ENCODE peak calls at places on chromosomes 7 and 10, in six cellular contexts. X is brain microvascular endothelial cell, C is heart left ventricle, A is spleen, Y is A673, B is IMR-90. T is an unnamed sample. For H3K27me3, the result is how much of the 10 kb centered on the place peaks cover.

GRCh38 chr10:33193057-33193866 is 141.2 kb downstream of the NRP1 start:
- DNase-seq in X (peak), C (peak), A (peak), Y (peak), B (peak), T (peak)

GRCh38 chr7:94436018-94436604 is 41.4 kb downstream of the COL1A2 start:
- DNase-seq in X (peak), C (peak), A (no peak), Y (peak), B (peak), T (peak)

GRCh38 chr10:5449823-5450222 is 37.5 kb downstream of the NET1 start:
- DNase-seq in X (peak), C (no peak), A (no peak), Y (no peak), B (peak), T (peak)

GRCh38 chr10:18254086-18254485 is 113.9 kb downstream of the CACNB2 start:
- DNase-seq in X (no peak), C (no peak), A (no peak), Y (no peak), B (peak), T (peak)

GRCh38 chr10:96413151-96413787 is 54.5 kb upstream of the OPALIN start:
- DNase-seq in X (no peak), C (no peak), A (no peak), Y (no peak), B (no peak), T (no peak)

GRCh38 chr7:28419717-28420116 is 7.4 kb downstream of the CREB5 start:
- DNase-seq in X (peak), C (no peak), A (no peak), Y (no peak), B (peak), T (peak)

GRCh38 chr7:12884856-12885440 is 197.5 kb downstream of the ARL4A start:
- DNase-seq in X (no peak), C (no peak), A (no peak), Y (no peak), B (peak), T (peak)

GRCh38 chr7:142196066-142196840 is 61.6 kb downstream of the PRSS58 start:
- DNase-seq in X (no peak), C (no peak), A (no peak), Y (no peak), B (no peak), T (peak)

GRCh38 chr7:149292101-149292823 is 30.3 kb downstream of the ZNF783 start:
- DNase-seq in X (peak), C (no peak), A (no peak), Y (peak), B (no peak), T (no peak)

GRCh38 chr7:50552921-50553320 is 12.3 kb downstream of the DDC start:
- DNase-seq in X (peak), C (no peak), A (no peak), Y (peak), B (peak), T (peak)

GRCh38 chr7:155373359-155374273 is 75.9 kb downstream of the INSIG1 start:
- DNase-seq in X (no peak), C (no peak), A (peak), Y (peak), B (peak), T (peak)
- H3K27me3 ChIP-seq in X (half or more), C (half or more), A (half or more), Y (half or more), B (half or more), T (half or more)

DNA sequence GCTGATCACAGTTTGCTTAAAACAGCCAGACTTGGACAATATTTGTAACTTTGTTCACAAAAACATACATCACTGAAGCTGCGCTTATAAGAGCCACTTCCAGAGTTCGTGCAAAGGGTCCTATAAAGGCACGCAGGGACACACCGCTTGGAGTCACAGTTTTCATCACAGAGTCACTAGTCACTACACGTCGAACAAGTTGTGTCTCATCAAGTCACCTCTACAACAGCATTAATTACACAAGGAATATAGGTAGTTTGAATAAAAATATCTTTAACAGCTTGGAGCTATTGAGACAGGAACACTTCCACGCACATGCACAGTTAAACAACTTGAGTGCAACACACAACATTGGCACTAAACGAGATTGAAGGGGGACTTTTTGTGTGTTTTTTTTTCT is 2.3 kb downstream of the HOXA5 start:
- DNase-seq in X (no peak), C (no peak), A (no peak), Y (no peak), B (no peak), T (no peak)
- H3K27me3 ChIP-seq in X (half or more), C (half or more), A (half or more), Y (half or more), B (under half), T (under half)

GRCh38 chr10:100731603-100732596 is 13.5 kb upstream of the PAX2 start:
- DNase-seq in X (no peak), C (no peak), A (peak), Y (no peak), B (no peak), T (no peak)
- H3K27me3 ChIP-seq in X (half or more), C (half or more), A (half or more), Y (half or more), B (half or more), T (half or more)

GRCh38 chr10:117140525-117140902 is 2.4 kb upstream of the VAX1 start:
- DNase-seq in X (no peak), C (no peak), A (no peak), Y (no peak), B (no peak), T (no peak)
- H3K27me3 ChIP-seq in X (half or more), C (half or more), A (half or more), Y (under half), B (half or more), T (half or more)

GRCh38 chr7:132383962-132384361 is 192.3 kb downstream of the PLXNA4 start:
- DNase-seq in X (no peak), C (no peak), A (peak), Y (no peak), B (no peak), T (no peak)
- H3K27me3 ChIP-seq in X (under half), C (under half), A (under half), Y (under half), B (under half), T (under half)

DNA sequence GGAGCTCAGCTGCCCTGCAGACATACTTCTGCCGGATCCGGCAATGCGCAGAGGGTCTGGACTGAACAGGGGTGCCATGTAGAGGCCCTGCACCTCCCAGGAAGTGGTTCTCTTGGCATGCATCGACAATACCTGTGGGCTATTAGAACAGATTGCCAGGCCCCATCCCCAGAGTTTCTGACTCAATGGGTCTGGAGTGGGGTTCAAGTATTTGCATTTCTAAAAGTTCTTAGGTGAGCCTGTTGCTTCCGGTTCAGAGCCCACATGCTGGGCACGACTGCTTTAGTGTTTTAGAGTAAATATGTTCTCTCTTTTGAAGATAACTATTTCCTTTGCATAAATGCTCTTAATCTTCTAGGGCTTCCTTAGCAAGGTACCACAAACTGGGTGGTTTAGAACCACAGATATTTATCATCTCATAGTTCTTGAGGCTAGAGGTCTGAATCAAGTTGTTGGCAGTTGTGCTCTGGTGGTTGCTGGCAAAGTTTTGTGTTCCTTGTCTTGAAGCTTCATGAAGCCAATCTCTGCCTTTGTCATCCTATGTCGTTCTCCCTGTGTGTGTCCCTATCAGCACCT is 435.5 kb downstream of the TCERG1L start:
- DNase-seq in X (no peak), C (no peak), A (no peak), Y (no peak), B (no peak), T (no peak)
- H3K27me3 ChIP-seq in X (under half), C (under half), A (under half), Y (under half), B (under half), T (under half)